ENCODE peak calls at places on chromosomes 12 and 14, in ten cellular contexts. One of them, this sample, is unnamed.
A peak's percentile ranks its signal among the peaks of the same experiment; 100 is the strongest.

GRCh38 chr14:38549549-38549948 is 293.7 kb upstream of the CLEC14A start:
- DNase-seq in A549: no peak
- DNase-seq in heart left ventricle: no peak
- DNase-seq in HepG2: no peak
- DNase-seq in K562: no peak
- DNase-seq in body of pancreas: no peak
- DNase-seq in esophagus muscularis mucosa: no peak
- DNase-seq in uterus: no peak
- DNase-seq in sigmoid colon: no peak
- DNase-seq in transverse colon: no peak
- DNase-seq in this sample: no peak

GRCh38 chr12:101527682-101528081 is 52.5 kb downstream of the SPIC start:
- DNase-seq in A549: no peak
- DNase-seq in heart left ventricle: peak; percentile 19
- DNase-seq in HepG2: no peak
- DNase-seq in K562: no peak
- DNase-seq in body of pancreas: no peak
- DNase-seq in esophagus muscularis mucosa: no peak
- DNase-seq in uterus: no peak
- DNase-seq in sigmoid colon: no peak
- DNase-seq in transverse colon: no peak
- DNase-seq in this sample: no peak

GRCh38 chr14:32809255-32809654 is 129.4 kb upstream of the NPAS3 start:
- DNase-seq in A549: no peak
- DNase-seq in heart left ventricle: no peak
- DNase-seq in HepG2: no peak
- DNase-seq in K562: no peak
- DNase-seq in body of pancreas: no peak
- DNase-seq in esophagus muscularis mucosa: no peak
- DNase-seq in uterus: no peak
- DNase-seq in sigmoid colon: no peak
- DNase-seq in transverse colon: no peak
- DNase-seq in this sample: no peak

GRCh38 chr12:70660620-70661219 is 23.5 kb upstream of the PTPRB start:
- DNase-seq in A549: no peak
- DNase-seq in heart left ventricle: peak; percentile 52
- DNase-seq in HepG2: no peak
- DNase-seq in K562: peak; percentile 77
- DNase-seq in body of pancreas: peak; percentile 9
- DNase-seq in esophagus muscularis mucosa: no peak
- DNase-seq in uterus: no peak
- DNase-seq in sigmoid colon: no peak
- DNase-seq in transverse colon: no peak
- DNase-seq in this sample: no peak

GRCh38 chr12:111599459-111600295 is 562 bp upstream of the ATXN2 start:
- DNase-seq in A549: peak; percentile 87
- DNase-seq in heart left ventricle: peak; percentile 93
- DNase-seq in HepG2: peak; percentile 81
- DNase-seq in K562: peak; percentile 94
- DNase-seq in body of pancreas: peak; percentile 87
- DNase-seq in esophagus muscularis mucosa: peak; percentile 98
- DNase-seq in uterus: peak; percentile 91
- DNase-seq in sigmoid colon: peak; percentile 96
- DNase-seq in transverse colon: peak; percentile 93
- DNase-seq in this sample: peak; percentile 93

GRCh38 chr12:54294152-54294913 is 6.5 kb downstream of the NFE2 start:
- DNase-seq in A549: peak; percentile 83
- DNase-seq in heart left ventricle: peak; percentile 35
- DNase-seq in HepG2: peak; percentile 89
- DNase-seq in K562: peak; percentile 85
- DNase-seq in body of pancreas: peak; percentile 72
- DNase-seq in esophagus muscularis mucosa: no peak
- DNase-seq in uterus: peak; percentile 32
- DNase-seq in sigmoid colon: no peak
- DNase-seq in transverse colon: peak; percentile 75
- DNase-seq in this sample: peak; percentile 58

GRCh38 chr12:56628671-56629458 is 1.3 kb downstream of the BAZ2A start:
- DNase-seq in A549: peak; percentile 51
- DNase-seq in heart left ventricle: peak; percentile 74
- DNase-seq in HepG2: peak; percentile 31
- DNase-seq in K562: peak; percentile 47
- DNase-seq in body of pancreas: peak; percentile 80
- DNase-seq in esophagus muscularis mucosa: no peak
- DNase-seq in uterus: peak; percentile 47
- DNase-seq in sigmoid colon: peak; percentile 81
- DNase-seq in transverse colon: peak; percentile 79
- DNase-seq in this sample: peak; percentile 85

GRCh38 chr14:84493779-84494178 is 1036.2 kb upstream of the FLRT2 start:
- DNase-seq in A549: no peak
- DNase-seq in heart left ventricle: no peak
- DNase-seq in HepG2: no peak
- DNase-seq in K562: no peak
- DNase-seq in body of pancreas: peak; percentile 18
- DNase-seq in esophagus muscularis mucosa: no peak
- DNase-seq in uterus: no peak
- DNase-seq in sigmoid colon: no peak
- DNase-seq in transverse colon: no peak
- DNase-seq in this sample: no peak

DNA sequence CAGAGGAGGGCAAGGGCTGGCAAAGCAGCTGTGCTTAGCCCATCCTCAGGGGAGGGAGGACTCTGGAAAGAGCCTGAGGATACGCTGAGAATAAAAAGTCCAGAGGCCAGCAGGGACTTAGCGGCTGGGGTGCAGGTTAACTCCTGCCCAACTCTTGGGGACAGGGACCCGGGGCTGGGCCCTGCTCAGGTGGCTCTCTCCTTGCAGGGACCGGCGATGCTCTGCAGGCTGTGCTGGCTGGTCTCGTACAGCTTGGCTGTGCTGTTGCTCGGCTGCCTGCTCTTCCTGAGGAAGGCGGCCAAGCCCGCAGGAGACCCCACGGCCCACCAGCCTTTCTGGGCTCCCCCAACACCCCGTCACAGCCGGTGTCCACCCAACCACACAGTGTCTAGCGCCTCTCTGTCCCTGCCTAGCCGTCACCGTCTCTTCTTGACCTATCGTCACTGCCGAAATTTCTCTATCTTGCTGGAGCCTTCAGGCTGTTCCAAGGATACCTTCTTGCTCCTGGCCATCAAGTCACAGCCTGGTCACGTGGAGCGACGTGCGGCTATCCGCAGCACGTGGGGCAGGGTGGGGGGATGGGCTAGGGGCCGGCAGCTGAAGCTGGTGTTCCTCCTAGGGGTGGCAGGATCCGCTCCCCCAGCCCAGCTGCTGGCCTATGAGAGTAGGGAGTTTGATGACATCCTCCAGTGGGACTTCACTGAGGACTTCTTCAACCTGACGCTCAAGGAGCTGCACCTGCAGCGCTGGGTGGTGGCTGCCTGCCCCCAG is 2.8 kb downstream of the B3GNT4 start:
- DNase-seq in A549: no peak
- DNase-seq in heart left ventricle: no peak
- DNase-seq in HepG2: no peak
- DNase-seq in K562: no peak
- DNase-seq in body of pancreas: no peak
- DNase-seq in esophagus muscularis mucosa: no peak
- DNase-seq in uterus: no peak
- DNase-seq in sigmoid colon: no peak
- DNase-seq in transverse colon: no peak
- DNase-seq in this sample: no peak
- TF ChIP-seq POLR2A in A549: no peak
- TF ChIP-seq POLR2A in heart left ventricle: no peak
- TF ChIP-seq POLR2A in HepG2: no peak
- TF ChIP-seq POLR2A in K562: peak; percentile 58
- TF ChIP-seq POLR2A in body of pancreas: peak; percentile 4
- TF ChIP-seq POLR2A in esophagus muscularis mucosa: no peak
- TF ChIP-seq POLR2A in uterus: no peak
- TF ChIP-seq POLR2A in sigmoid colon: no peak
- TF ChIP-seq POLR2A in transverse colon: no peak
- TF ChIP-seq POLR2A in this sample: no peak

GRCh38 chr14:89960895-89961294 is 5.2 kb downstream of the TDP1 start:
- DNase-seq in A549: no peak
- DNase-seq in heart left ventricle: no peak
- DNase-seq in HepG2: no peak
- DNase-seq in K562: no peak
- DNase-seq in body of pancreas: no peak
- DNase-seq in esophagus muscularis mucosa: no peak
- DNase-seq in uterus: no peak
- DNase-seq in sigmoid colon: no peak
- DNase-seq in transverse colon: no peak
- DNase-seq in this sample: no peak

GRCh38 chr14:89956294-89957009 is 725 bp downstream of the TDP1 start:
- DNase-seq in A549: no peak
- DNase-seq in heart left ventricle: peak; percentile 41
- DNase-seq in HepG2: peak; percentile 46
- DNase-seq in K562: peak; percentile 7
- DNase-seq in body of pancreas: peak; percentile 65
- DNase-seq in esophagus muscularis mucosa: no peak
- DNase-seq in uterus: peak; percentile 44
- DNase-seq in sigmoid colon: peak; percentile 79
- DNase-seq in transverse colon: peak; percentile 76
- DNase-seq in this sample: peak; percentile 41

GRCh38 chr14:89957791-89958190 is 2.1 kb downstream of the TDP1 start:
- DNase-seq in A549: no peak
- DNase-seq in heart left ventricle: no peak
- DNase-seq in HepG2: no peak
- DNase-seq in K562: no peak
- DNase-seq in body of pancreas: no peak
- DNase-seq in esophagus muscularis mucosa: no peak
- DNase-seq in uterus: no peak
- DNase-seq in sigmoid colon: no peak
- DNase-seq in transverse colon: no peak
- DNase-seq in this sample: no peak

GRCh38 chr14:89959853-89960493 is 4.2 kb downstream of the TDP1 start:
- DNase-seq in A549: no peak
- DNase-seq in heart left ventricle: no peak
- DNase-seq in HepG2: no peak
- DNase-seq in K562: no peak
- DNase-seq in body of pancreas: no peak
- DNase-seq in esophagus muscularis mucosa: no peak
- DNase-seq in uterus: no peak
- DNase-seq in sigmoid colon: no peak
- DNase-seq in transverse colon: no peak
- DNase-seq in this sample: no peak

DNA sequence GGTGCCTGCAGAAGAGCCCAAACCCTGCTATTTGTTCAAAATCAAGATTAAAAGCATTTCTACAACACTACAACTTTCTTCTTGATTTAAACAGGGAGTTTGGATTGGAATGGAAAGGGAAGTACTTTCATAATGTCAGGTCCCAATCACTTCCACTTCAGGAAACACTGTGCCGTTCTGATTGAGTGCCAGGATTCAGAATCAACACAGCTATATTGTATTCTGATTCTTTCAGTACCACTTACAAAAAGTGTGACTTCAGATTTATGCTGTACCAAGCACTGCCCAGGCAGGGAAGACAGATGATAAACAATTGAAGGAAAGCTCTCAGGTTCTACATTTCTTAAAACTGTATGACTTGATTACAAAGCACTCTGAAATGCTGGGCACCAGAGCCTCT is 3.2 kb downstream of the TDP1 start:
- DNase-seq in A549: no peak
- DNase-seq in heart left ventricle: no peak
- DNase-seq in HepG2: no peak
- DNase-seq in K562: no peak
- DNase-seq in body of pancreas: no peak
- DNase-seq in esophagus muscularis mucosa: no peak
- DNase-seq in uterus: no peak
- DNase-seq in sigmoid colon: no peak
- DNase-seq in transverse colon: no peak
- DNase-seq in this sample: no peak
- TF ChIP-seq POLR2A in A549: no peak
- TF ChIP-seq POLR2A in heart left ventricle: no peak
- TF ChIP-seq POLR2A in HepG2: no peak
- TF ChIP-seq POLR2A in K562: no peak
- TF ChIP-seq POLR2A in body of pancreas: no peak
- TF ChIP-seq POLR2A in esophagus muscularis mucosa: no peak
- TF ChIP-seq POLR2A in uterus: no peak
- TF ChIP-seq POLR2A in sigmoid colon: no peak
- TF ChIP-seq POLR2A in transverse colon: no peak
- TF ChIP-seq POLR2A in this sample: no peak

DNA sequence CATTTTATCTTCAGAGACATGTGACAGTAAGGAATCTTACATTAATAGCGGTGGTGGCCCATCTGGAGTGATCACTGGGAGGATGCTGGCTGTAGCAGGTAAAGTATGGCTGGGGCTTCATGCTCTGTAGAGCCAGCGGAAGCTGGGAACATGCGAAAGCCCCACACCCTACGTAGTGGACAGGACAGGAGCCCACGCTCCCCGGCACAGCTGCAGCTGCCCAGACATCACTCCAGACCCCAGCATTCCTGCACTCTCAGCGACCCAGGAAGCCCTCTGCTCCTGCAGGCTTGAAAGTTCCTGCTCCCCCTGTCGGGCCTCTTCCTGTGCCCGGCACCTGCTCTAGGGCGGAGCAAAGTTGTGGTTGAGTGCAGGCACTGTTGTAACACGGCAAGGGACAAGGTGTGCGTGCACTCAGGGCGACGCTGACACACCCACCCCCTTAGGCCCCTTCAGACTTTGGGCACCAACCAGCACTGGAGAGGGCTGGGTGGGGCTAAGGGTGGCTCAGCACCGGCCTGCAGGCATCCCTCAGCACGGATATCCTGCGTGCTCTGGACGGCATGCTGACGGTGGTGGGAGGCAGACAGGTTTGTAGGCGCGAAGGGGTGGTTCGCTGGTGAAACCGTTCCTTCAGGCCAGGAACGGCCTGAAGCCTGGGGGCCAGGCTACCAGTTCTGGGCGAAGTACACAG is 568.3 kb downstream of the FSCB start:
- DNase-seq in A549: no peak
- DNase-seq in heart left ventricle: no peak
- DNase-seq in HepG2: no peak
- DNase-seq in K562: no peak
- DNase-seq in body of pancreas: no peak
- DNase-seq in esophagus muscularis mucosa: no peak
- DNase-seq in uterus: no peak
- DNase-seq in sigmoid colon: no peak
- DNase-seq in transverse colon: no peak
- DNase-seq in this sample: no peak
- TF ChIP-seq POLR2A in A549: no peak
- TF ChIP-seq POLR2A in heart left ventricle: no peak
- TF ChIP-seq POLR2A in HepG2: no peak
- TF ChIP-seq POLR2A in K562: no peak
- TF ChIP-seq POLR2A in body of pancreas: no peak
- TF ChIP-seq POLR2A in esophagus muscularis mucosa: no peak
- TF ChIP-seq POLR2A in uterus: no peak
- TF ChIP-seq POLR2A in sigmoid colon: no peak
- TF ChIP-seq POLR2A in transverse colon: no peak
- TF ChIP-seq POLR2A in this sample: no peak

DNA sequence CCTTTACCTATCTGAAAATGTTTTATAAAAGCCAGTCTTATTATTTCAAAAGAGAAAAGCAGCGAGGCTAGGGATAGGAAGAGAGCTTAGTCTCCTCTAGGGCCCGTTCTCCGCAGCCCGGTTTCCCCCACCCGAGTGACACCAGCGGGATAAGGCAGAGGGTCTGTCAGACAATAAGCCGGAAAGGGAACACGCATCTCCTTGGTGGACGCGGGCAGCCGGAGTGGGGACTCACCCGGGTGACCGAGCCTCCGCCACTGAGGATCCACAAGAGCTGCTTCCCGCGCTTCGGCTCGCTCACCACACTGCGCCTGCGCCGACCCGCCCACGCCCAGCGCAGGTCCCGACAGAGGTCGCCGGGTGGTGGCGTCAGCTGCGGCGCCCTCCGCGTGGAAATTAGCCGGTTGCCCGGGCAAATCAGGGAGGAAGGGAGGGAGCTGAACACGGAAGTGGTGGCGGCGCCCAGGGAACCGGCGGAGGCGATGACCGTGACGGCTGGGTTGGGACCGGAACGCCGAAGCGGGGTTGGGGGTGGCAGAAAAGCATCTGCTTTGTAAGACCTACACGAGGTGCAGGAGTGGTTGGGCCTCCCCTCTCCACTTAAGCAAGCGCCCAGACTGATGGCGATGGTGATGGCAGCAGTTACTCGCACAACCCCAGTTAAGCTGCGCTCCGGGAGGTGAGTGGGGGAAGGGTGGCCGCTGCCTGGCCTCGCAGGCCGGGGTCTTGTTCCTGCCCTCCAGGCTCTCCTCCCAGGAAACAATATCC is at the start of the genes SOCS4 and WDHD1:
- DNase-seq in A549: peak; percentile 81
- DNase-seq in heart left ventricle: peak; percentile 94
- DNase-seq in HepG2: peak; percentile 89
- DNase-seq in K562: peak; percentile 92
- DNase-seq in body of pancreas: peak; percentile 96
- DNase-seq in esophagus muscularis mucosa: peak; percentile 97
- DNase-seq in uterus: peak; percentile 94
- DNase-seq in sigmoid colon: peak; percentile 96
- DNase-seq in transverse colon: peak; percentile 97
- DNase-seq in this sample: peak; percentile 95
- TF ChIP-seq POLR2A in A549: peak; percentile 75
- TF ChIP-seq POLR2A in heart left ventricle: no peak
- TF ChIP-seq POLR2A in HepG2: peak; percentile 79
- TF ChIP-seq POLR2A in K562: peak; percentile 91
- TF ChIP-seq POLR2A in body of pancreas: peak; percentile 79
- TF ChIP-seq POLR2A in esophagus muscularis mucosa: no peak
- TF ChIP-seq POLR2A in uterus: peak; percentile 61
- TF ChIP-seq POLR2A in sigmoid colon: peak; percentile 61
- TF ChIP-seq POLR2A in transverse colon: peak; percentile 92
- TF ChIP-seq POLR2A in this sample: no peak